ENCODE peak calls at places on chromosomes 4 and X, in six cellular contexts. H is K562, C is ovary, Z is H1, S is IMR-90, F is uterus. W is an unnamed sample.

GRCh38 chr4:2284161-2284933 is 22.4 kb upstream of the MXD4 start:
- DNase-seq in Z (no peak), F (peak; percentile 11), H (no peak), C (peak; percentile 16), S (no peak), W (no peak)

GRCh38 chr4:176769519-176769918 is 23.2 kb downstream of the VEGFC start:
- DNase-seq in Z (no peak), F (no peak), H (no peak), S (peak; percentile 99), C (no peak), W (no peak)

GRCh38 chr4:76168688-76169087 is 20.5 kb upstream of the NUP54 start:
- DNase-seq in Z (no peak), H (no peak), C (no peak), F (no peak), S (no peak), W (no peak)

GRCh38 chrX:23012162-23012561 is 12.4 kb downstream of the DDX53 start:
- DNase-seq in F (no peak), C (no peak), Z (no peak), S (no peak), H (no peak), W (no peak)

GRCh38 chrX:6226053-6226645 is 2.5 kb downstream of the NLGN4X start:
- DNase-seq in C (peak; percentile 56), F (no peak), H (no peak), S (no peak), Z (no peak), W (no peak)

GRCh38 chr4:94758141-94758699 is 465 bp downstream of the BMPR1B start:
- DNase-seq in C (peak; percentile 83), H (no peak), S (no peak), Z (no peak), F (peak; percentile 25), W (peak; percentile 61)

GRCh38 chr4:102420563-102421221 is 75.4 kb upstream of the SLC39A8 start:
- DNase-seq in Z (no peak), F (no peak), H (no peak), S (peak; percentile 26), C (no peak), W (no peak)

GRCh38 chr4:60611762-60612496 is 588.2 kb upstream of the ADGRL3 start:
- DNase-seq in F (no peak), H (no peak), C (no peak), S (peak; percentile 24), Z (peak; percentile 15), W (no peak)

GRCh38 chr4:41935652-41936021 is 408 bp downstream of the TMEM33 start:
- DNase-seq in F (no peak), Z (no peak), H (peak; percentile 33), S (peak; percentile 10), C (no peak), W (no peak)

GRCh38 chr4:151688003-151688784 is 72.6 kb downstream of the GATB start:
- DNase-seq in F (no peak), C (no peak), H (no peak), Z (no peak), S (peak; percentile 38), W (no peak)

GRCh38 chrX:1487401-1487800 is 34.7 kb upstream of the ASMTL start:
- DNase-seq in H (no peak), Z (no peak), C (no peak), F (no peak), S (no peak), W (no peak)

GRCh38 chr4:94240384-94240783 is 32.7 kb downstream of the SMARCAD1 start:
- DNase-seq in S (peak; percentile 17), Z (no peak), C (no peak), F (no peak), H (no peak), W (no peak)

GRCh38 chr4:166422475-166422874 is 549.4 kb downstream of the TLL1 start:
- DNase-seq in C (no peak), Z (no peak), H (no peak), S (peak; percentile 2), F (no peak), W (no peak)

GRCh38 chr4:31160146-31160545 is 440.0 kb downstream of the PCDH7 start:
- DNase-seq in Z (no peak), F (no peak), S (no peak), H (no peak), C (no peak), W (no peak)

GRCh38 chrX:122055979-122056715 is 1008.7 kb downstream of the GLUD2 start:
- DNase-seq in C (no peak), Z (no peak), H (no peak), F (no peak), S (no peak), W (no peak)

GRCh38 chr4:46329118-46329976 is 60.6 kb downstream of the GABRA2 start:
- DNase-seq in Z (peak; percentile 7), C (no peak), H (no peak), S (peak; percentile 61), F (no peak), W (no peak)

GRCh38 chr4:74714731-74715130 is 79.6 kb downstream of the BTC start:
- DNase-seq in C (no peak), F (no peak), Z (no peak), H (no peak), S (no peak), W (no peak)

GRCh38 chrX:8760021-8760420 is 28.1 kb upstream of the ANOS1 start:
- DNase-seq in Z (no peak), F (no peak), S (peak; percentile 14), C (no peak), H (no peak), W (no peak)

GRCh38 chr4:52312722-52313121 is 261.6 kb downstream of the SPATA18 start:
- DNase-seq in S (no peak), F (no peak), H (no peak), Z (peak; percentile 10), C (no peak), W (no peak)

GRCh38 chrX:140439455-140439854 is 65.4 kb downstream of the SOX3 start:
- DNase-seq in Z (peak; percentile 47), S (no peak), C (no peak), F (no peak), H (no peak), W (no peak)

GRCh38 chrX:56932106-56932505 is 63.2 kb downstream of the SPIN3 start:
- DNase-seq in C (no peak), H (no peak), S (no peak), Z (no peak), F (no peak), W (no peak)

GRCh38 chrX:47483310-47484268 is 567 bp upstream of the ZNF41 start:
- DNase-seq in H (no peak), F (peak; percentile 29), C (peak; percentile 59), Z (no peak), S (peak; percentile 30), W (peak; percentile 36)

GRCh38 chr4:182552948-182553347 is 309.7 kb downstream of the TENM3 start:
- DNase-seq in Z (no peak), C (no peak), S (no peak), H (no peak), F (no peak), W (no peak)

GRCh38 chr4:182556576-182556975 is 313.4 kb downstream of the TENM3 start:
- DNase-seq in Z (no peak), C (no peak), H (no peak), F (no peak), S (peak; percentile 82), W (no peak)

GRCh38 chr4:182549386-182549785 is 306.2 kb downstream of the TENM3 start:
- DNase-seq in C (no peak), Z (no peak), H (no peak), S (no peak), F (no peak), W (no peak)

GRCh38 chr4:182555997-182556418 is 312.8 kb downstream of the TENM3 start:
- DNase-seq in S (peak; percentile 91), H (no peak), C (no peak), Z (peak; percentile 33), F (peak; percentile 18), W (no peak)

DNA sequence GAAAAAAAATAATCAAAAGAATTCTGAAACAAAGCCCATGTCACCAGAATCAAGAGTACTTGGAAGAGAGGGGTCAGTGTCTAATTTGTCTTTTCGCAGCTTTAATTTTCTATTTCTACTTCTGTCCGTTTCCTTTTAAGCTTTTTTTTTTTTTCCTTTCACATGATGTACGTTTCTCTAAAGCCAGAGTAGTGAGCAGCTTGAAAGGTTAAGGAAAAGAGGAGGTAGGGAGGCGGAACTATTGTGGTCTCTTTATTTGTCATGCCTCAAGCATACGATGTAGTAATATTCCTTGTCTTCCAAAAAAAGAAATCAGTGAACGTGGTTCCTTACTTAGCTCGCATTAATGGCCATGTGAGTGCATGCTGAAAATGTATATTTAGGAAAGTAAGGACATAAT is 311.5 kb downstream of the TENM3 start:
- DNase-seq in Z (no peak), H (no peak), F (no peak), C (no peak), S (no peak), W (no peak)
- TF ChIP-seq POLR2A in Z (no peak), H (no peak), F (no peak), C (no peak), S (no peak), W (no peak)

DNA sequence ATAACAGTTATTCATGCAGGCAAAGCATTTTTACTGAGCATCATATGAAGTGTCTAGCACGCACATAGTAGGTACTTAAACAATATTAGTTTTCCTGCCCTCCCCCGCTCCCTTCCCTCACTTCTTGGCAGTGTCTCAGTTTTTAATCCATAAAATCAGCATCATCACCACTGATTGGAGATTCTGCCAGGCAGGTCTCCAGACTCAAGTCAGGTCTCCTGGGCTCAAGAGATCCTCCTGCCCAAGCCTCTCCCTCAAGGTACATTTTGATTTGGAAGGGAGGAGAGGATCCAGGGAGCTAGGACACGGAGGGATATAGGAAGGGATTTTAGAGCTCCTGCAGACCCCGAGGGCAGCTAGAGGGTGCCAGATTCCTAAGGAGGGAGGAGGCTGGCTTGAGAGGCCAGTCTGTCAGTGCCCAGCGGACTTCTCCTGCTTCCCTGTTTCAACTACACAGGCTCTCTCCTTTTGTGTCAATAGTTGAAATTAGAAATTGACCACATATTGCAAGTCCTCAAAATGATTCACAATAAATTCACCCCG is 4.4 kb upstream of the FAT1 start:
- DNase-seq in Z (no peak), S (no peak), H (no peak), C (no peak), F (no peak), W (no peak)
- TF ChIP-seq CTCF in Z (no peak), S (no peak), H (peak; percentile 17), C (no peak), F (no peak), W (no peak)

GRCh38 chr4:6155996-6156395 is 44.4 kb downstream of the JAKMIP1 start:
- DNase-seq in Z (no peak), S (no peak), C (no peak), F (no peak), H (no peak), W (no peak)

GRCh38 chr4:6154875-6155274 is 45.5 kb downstream of the JAKMIP1 start:
- DNase-seq in F (no peak), H (no peak), C (no peak), Z (no peak), S (no peak), W (no peak)

GRCh38 chr4:6150046-6150735 is 50.2 kb downstream of the JAKMIP1 start:
- DNase-seq in C (no peak), F (no peak), Z (no peak), S (no peak), H (no peak), W (no peak)

GRCh38 chr4:6152879-6153705 is 47.3 kb downstream of the JAKMIP1 start:
- DNase-seq in S (no peak), H (no peak), F (no peak), C (no peak), Z (no peak), W (no peak)

GRCh38 chr4:6153874-6154273 is 46.5 kb downstream of the JAKMIP1 start:
- DNase-seq in S (no peak), C (no peak), H (no peak), F (no peak), Z (no peak), W (no peak)
- H3K27me3 ChIP-seq in S (no peaks in the 10 kb centered on the region), C (no peaks in the 10 kb centered on the region), H (peaks cover 48% of the 10 kb centered on the region), F (no peaks in the 10 kb centered on the region), Z (no peaks in the 10 kb centered on the region), W (no peaks in the 10 kb centered on the region)

GRCh38 chr4:184821242-184821641 is 4.5 kb downstream of the ACSL1 start:
- DNase-seq in C (no peak), F (no peak), H (no peak), S (no peak), Z (no peak), W (no peak)
- TF ChIP-seq POLR2A in C (no peak), F (no peak), H (no peak), S (no peak), Z (no peak), W (no peak)

W was measured in heart left ventricle.